ENCODE peak calls at places on chromosomes 4 and X, in six cellular contexts. F is IMR-90, P is neuronal stem cell, H is H1, J is H9, N is mesenchymal stem cell. A is an unnamed sample.

GRCh38 chrX:152632445-152633097 is 5.1 kb upstream of the GABRQ start:
- DNase-seq in F (peak; percentile 24), P (peak; percentile 31), H (peak; percentile 80), J (peak; percentile 43), N (peak; percentile 5), A (peak; percentile 72)

GRCh38 chr4:184351560-184352451 is 122.5 kb downstream of the IRF2 start:
- DNase-seq in F (no peak), P (no peak), H (no peak), J (no peak), N (no peak), A (no peak)

GRCh38 chr4:1192493-1193205 is 20.3 kb upstream of the SPON2 start:
- DNase-seq in F (no peak), P (no peak), H (no peak), J (peak; percentile 19), N (no peak), A (no peak)

GRCh38 chr4:159105761-159106243 is 2.9 kb downstream of the RAPGEF2 start:
- DNase-seq in F (peak; percentile 85), P (no peak), H (no peak), J (no peak), N (no peak), A (no peak)

GRCh38 chrX:102651968-102652744 is 873 bp downstream of the GPRASP1 start:
- DNase-seq in F (peak; percentile 29), P (no peak), H (peak; percentile 47), J (no peak), N (peak; percentile 62), A (no peak)

GRCh38 chr4:140603286-140603685 is 34.5 kb upstream of the UCP1 start:
- DNase-seq in F (no peak), P (no peak), H (no peak), J (no peak), N (no peak), A (no peak)

GRCh38 chr4:112521123-112522116 is 5.4 kb upstream of the NEUROG2 start:
- DNase-seq in F (no peak), P (peak; percentile 61), H (peak; percentile 70), J (peak; percentile 70), N (no peak), A (no peak)

GRCh38 chr4:128556756-128557155 is 252.7 kb upstream of the JADE1 start:
- DNase-seq in F (no peak), P (no peak), H (no peak), J (no peak), N (no peak), A (no peak)

GRCh38 chr4:62394751-62395150 is 1194.6 kb downstream of the ADGRL3 start:
- DNase-seq in F (no peak), P (no peak), H (no peak), J (no peak), N (no peak), A (no peak)

GRCh38 chr4:6710282-6710681 is 617 bp upstream of the MRFAP1L1 start:
- DNase-seq in F (no peak), P (no peak), H (no peak), J (no peak), N (no peak), A (no peak)
- H3K27ac ChIP-seq in F (peak overlapping the region; percentile 38), P (no peak overlapping the region), H (no peak overlapping the region), J (no peak overlapping the region), N (peak overlapping the region; percentile 24), A (no peak overlapping the region)

DNA sequence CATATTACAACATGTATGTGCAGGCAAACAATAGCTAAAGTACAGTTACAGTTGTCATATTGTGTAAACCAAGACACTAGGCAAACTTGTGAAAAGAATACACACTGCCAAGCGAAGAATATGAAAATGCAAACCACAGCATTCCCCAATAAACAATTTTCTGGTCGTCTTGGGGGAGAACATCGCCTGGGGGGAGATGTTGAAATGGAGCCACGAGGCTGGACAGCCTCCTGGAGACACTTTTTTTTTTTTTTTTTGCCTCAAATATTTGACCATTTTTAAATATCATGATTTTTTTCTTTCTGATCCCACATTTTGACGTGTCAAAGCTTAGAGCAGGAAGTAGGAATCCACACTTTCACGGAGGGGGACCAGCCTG is 51.7 kb upstream of the PDLIM3 start:
- DNase-seq in F (no peak), P (no peak), H (no peak), J (no peak), N (no peak), A (no peak)
- H3K14ac ChIP-seq in F (no peak overlapping the region), P (no peak overlapping the region), H (no peak overlapping the region), J (no peak overlapping the region), N (no peak overlapping the region), A (no peak overlapping the region)

GRCh38 chr4:116082808-116083366 is 969.5 kb upstream of the NDST4 start:
- DNase-seq in F (no peak), P (no peak), H (no peak), J (no peak), N (no peak), A (no peak)
- H3K9ac ChIP-seq in F (no peak overlapping the region), P (no peak overlapping the region), H (no peak overlapping the region), J (no peak overlapping the region), N (no peak overlapping the region), A (no peak overlapping the region)

GRCh38 chrX:22629105-22629725 is 356.5 kb downstream of the CBLL2 start:
- DNase-seq in F (peak; percentile 74), P (no peak), H (no peak), J (no peak), N (peak; percentile 46), A (no peak)

GRCh38 chrX:22634081-22634480 is 361.4 kb downstream of the CBLL2 start:
- DNase-seq in F (peak; percentile 79), P (no peak), H (no peak), J (no peak), N (peak; percentile 12), A (no peak)

GRCh38 chrX:22627576-22627975 is 354.9 kb downstream of the CBLL2 start:
- DNase-seq in F (no peak), P (no peak), H (no peak), J (no peak), N (no peak), A (no peak)

GRCh38 chrX:22628275-22628674 is 355.6 kb downstream of the CBLL2 start:
- DNase-seq in F (no peak), P (no peak), H (no peak), J (no peak), N (no peak), A (no peak)
- H3K27ac ChIP-seq in F (no peak overlapping the region), P (no peak overlapping the region), H (no peak overlapping the region), J (no peak overlapping the region), N (no peak overlapping the region), A (no peak overlapping the region)

DNA sequence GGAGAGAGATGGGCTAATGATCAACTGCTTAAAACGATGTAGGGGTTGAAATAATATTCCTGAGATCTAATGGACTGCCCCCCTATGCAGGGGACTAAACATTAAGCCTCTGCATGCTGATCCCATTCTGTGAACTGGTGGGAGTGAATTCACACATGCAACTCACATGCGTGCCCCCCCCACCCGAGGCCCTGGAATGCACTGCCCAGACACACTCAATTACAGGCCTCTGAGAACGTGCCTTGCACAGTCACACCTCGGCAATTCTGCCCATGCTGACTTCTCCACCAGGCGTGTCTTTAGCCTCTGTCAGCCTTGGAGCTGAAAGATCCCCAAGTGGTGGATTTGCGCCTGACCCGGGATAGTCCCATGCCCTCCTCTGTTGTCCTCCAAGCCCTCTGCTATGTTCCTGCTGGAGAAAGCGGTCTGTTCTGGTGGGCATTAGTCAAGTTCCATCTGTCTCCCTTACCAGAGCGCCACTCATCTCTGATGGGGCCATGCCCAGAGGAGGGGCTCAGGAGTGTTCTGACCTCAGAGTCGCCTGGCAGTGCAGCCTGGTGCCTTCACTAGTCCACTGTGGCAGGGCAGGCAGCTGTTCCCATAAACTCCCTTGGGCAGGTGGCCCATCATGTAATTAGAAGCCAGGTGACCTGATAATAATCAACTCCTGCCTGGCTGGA is 86.5 kb downstream of the DRD5 start:
- DNase-seq in F (no peak), P (no peak), H (no peak), J (no peak), N (no peak), A (no peak)
- H3K14ac ChIP-seq in F (no peak overlapping the region), P (no peak overlapping the region), H (no peak overlapping the region), J (no peak overlapping the region), N (no peak overlapping the region), A (no peak overlapping the region)

GRCh38 chr4:85452073-85452764 is 22.7 kb upstream of the ARHGAP24 start:
- DNase-seq in F (no peak), P (no peak), H (no peak), J (no peak), N (no peak), A (no peak)

GRCh38 chr4:85446462-85446861 is 28.5 kb upstream of the ARHGAP24 start:
- DNase-seq in F (no peak), P (no peak), H (no peak), J (no peak), N (no peak), A (no peak)

GRCh38 chr4:85445058-85445639 is 29.8 kb upstream of the ARHGAP24 start:
- DNase-seq in F (no peak), P (no peak), H (no peak), J (no peak), N (no peak), A (no peak)

GRCh38 chr4:85448880-85449763 is 25.8 kb upstream of the ARHGAP24 start:
- DNase-seq in F (no peak), P (no peak), H (no peak), J (no peak), N (no peak), A (no peak)
- H3K9ac ChIP-seq in F (no peak overlapping the region), P (no peak overlapping the region), H (no peak overlapping the region), J (no peak overlapping the region), N (no peak overlapping the region), A (no peak overlapping the region)

DNA sequence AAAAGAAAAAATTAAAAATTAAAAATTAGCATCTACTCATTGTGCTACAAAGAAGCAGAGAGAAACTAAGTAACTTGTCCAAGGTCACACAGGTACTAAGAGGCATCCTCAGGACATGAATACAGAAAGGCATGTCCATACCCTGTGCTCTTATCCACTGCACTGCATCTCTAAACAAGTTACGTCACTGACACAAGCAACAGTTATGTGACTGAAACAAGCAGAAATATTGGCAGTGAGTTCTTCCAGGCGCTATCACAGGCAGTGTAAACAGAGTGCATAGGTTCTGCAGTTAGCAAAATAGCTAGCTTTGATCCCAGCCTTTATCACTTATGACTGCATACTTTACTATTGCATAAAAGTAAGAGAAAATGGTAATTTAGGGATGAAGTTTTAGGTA is 7.9 kb downstream of the VEGFC start:
- DNase-seq in F (peak; percentile 66), P (no peak), H (no peak), J (no peak), N (peak; percentile 77), A (no peak)
- H3K27ac ChIP-seq in F (no peak overlapping the region), P (no peak overlapping the region), H (no peak overlapping the region), J (no peak overlapping the region), N (no peak overlapping the region), A (no peak overlapping the region)